ENCODE peak calls at places on chromosomes 12 and 14, in four cellular contexts. K, E, H and O are unnamed samples.
A peak's percentile ranks its signal among the peaks of the same experiment; 100 is the strongest.

GRCh38 chr12:57904848-57905811 is 36.2 kb upstream of the ATP23 start:
- DNase-seq in K (peak; percentile 87), E (peak; percentile 92), H (peak; percentile 78), O (peak; percentile 86)

GRCh38 chr14:102795060-102795925 is 18.0 kb downstream of the TRAF3 start:
- DNase-seq in K (peak; percentile 88), E (no peak), H (peak; percentile 48), O (no peak)

GRCh38 chr14:25231006-25231405 is 181.1 kb upstream of the STXBP6 start:
- DNase-seq in K (no peak), E (no peak), H (no peak), O (no peak)

GRCh38 chr14:73457050-73457934 is 1.1 kb downstream of the NUMB start:
- DNase-seq in K (peak; percentile 33), E (peak; percentile 55), H (no peak), O (no peak)

GRCh38 chr12:63151898-63152700 is 1.1 kb upstream of the AVPR1A start:
- DNase-seq in K (peak; percentile 59), E (peak; percentile 60), H (peak; percentile 55), O (peak; percentile 70)

GRCh38 chr14:64974563-64974962 is 2.4 kb upstream of the RAB15 start:
- DNase-seq in K (no peak), E (no peak), H (no peak), O (no peak)

GRCh38 chr14:55356913-55357312 is 54.7 kb downstream of the ATG14 start:
- DNase-seq in K (no peak), E (no peak), H (no peak), O (no peak)

GRCh38 chr14:51939211-51939705 is 50.1 kb upstream of the RTRAF start:
- DNase-seq in K (no peak), E (no peak), H (no peak), O (no peak)

GRCh38 chr12:59149995-59150642 is 229.8 kb upstream of the LRIG3 start:
- DNase-seq in K (peak; percentile 62), E (no peak), H (peak; percentile 49), O (peak; percentile 58)

GRCh38 chr12:102687523-102687922 is 207.2 kb upstream of the IGF1 start:
- DNase-seq in K (no peak), E (no peak), H (no peak), O (no peak)

GRCh38 chr14:91322623-91323022 is 78.1 kb upstream of the GPR68 start:
- DNase-seq in K (no peak), E (no peak), H (no peak), O (no peak)

GRCh38 chr12:5047094-5047493 is 3.4 kb downstream of the KCNA5 start:
- DNase-seq in K (no peak), E (peak; percentile 48), H (no peak), O (no peak)